ENCODE peak calls at places on chromosomes 5 and 9, in eight cellular contexts. A, U, Y, B, W, G, I and T are unnamed samples.

GRCh38 chr9:135223831-135224230 is 136.4 kb downstream of the OLFM1 start:
- DNase-seq in A (no peak), W (no peak), U (no peak), B (no peak), I (no peak), G (no peak), Y (no peak), T (no peak)

GRCh38 chr9:38016375-38017120 is 52.5 kb downstream of the SHB start:
- DNase-seq in B (no peak), G (no peak), U (no peak), A (no peak), W (no peak), I (no peak), Y (peak), T (peak)

GRCh38 chr5:179345429-179346321 is at the start of gene ADAMTS2:
- DNase-seq in W (peak), A (peak), Y (peak), U (no peak), I (no peak), B (no peak), G (no peak), T (no peak)

GRCh38 chr9:37508135-37508833 is 22.5 kb downstream of the POLR1E start:
- DNase-seq in A (no peak), G (no peak), U (no peak), I (no peak), B (no peak), Y (no peak), W (no peak), T (no peak)

GRCh38 chr5:105659396-105659795 is 2011.3 kb downstream of the EFNA5 start:
- DNase-seq in B (no peak), Y (no peak), I (no peak), G (no peak), U (no peak), A (peak), W (no peak), T (no peak)

GRCh38 chr5:136042665-136043121 is 13.9 kb downstream of the TGFBI start:
- DNase-seq in U (no peak), A (no peak), B (no peak), Y (peak), G (no peak), I (no peak), W (no peak), T (no peak)

GRCh38 chr5:979100-979817 is 29.3 kb upstream of the NKD2 start:
- DNase-seq in B (no peak), Y (no peak), W (no peak), I (no peak), G (no peak), A (no peak), U (no peak), T (no peak)

GRCh38 chr5:162719720-162720119 is 652.1 kb downstream of the GABRG2 start:
- DNase-seq in G (no peak), W (no peak), Y (no peak), U (no peak), B (no peak), A (no peak), I (no peak), T (no peak)

GRCh38 chr9:122912964-122913673 is at the start of gene ZBTB6:
- DNase-seq in W (peak), Y (peak), A (peak), G (peak), B (peak), U (peak), I (peak), T (peak)

GRCh38 chr5:178338750-178339144 is 106.1 kb upstream of the PHYKPL start:
- DNase-seq in Y (no peak), G (peak), A (no peak), U (no peak), I (peak), W (no peak), B (no peak), T (no peak)

GRCh38 chr5:143564417-143564816 is 160.9 kb upstream of the NR3C1 start:
- DNase-seq in A (no peak), U (no peak), B (no peak), Y (no peak), I (no peak), G (no peak), W (no peak), T (no peak)

GRCh38 chr9:137354845-137355420 is 52.9 kb upstream of the NRARP start:
- DNase-seq in U (no peak), A (no peak), Y (no peak), W (no peak), I (no peak), B (no peak), G (no peak), T (no peak)

GRCh38 chr5:79842991-79843390 is 148.1 kb downstream of the MTX3 start:
- DNase-seq in A (no peak), W (no peak), Y (no peak), G (no peak), B (no peak), I (no peak), U (no peak), T (no peak)

GRCh38 chr5:80961376-80962281 is 1.5 kb downstream of the RASGRF2 start:
- DNase-seq in W (no peak), B (no peak), U (no peak), I (no peak), Y (no peak), A (peak), G (no peak), T (no peak)

GRCh38 chr9:94097788-94098413 is 13.6 kb downstream of the PTPDC1 start:
- DNase-seq in A (no peak), Y (peak), I (no peak), U (no peak), B (no peak), W (no peak), G (peak), T (no peak)

GRCh38 chr9:127880143-127880542 is 2.7 kb upstream of the AK1 start:
- DNase-seq in W (no peak), A (no peak), G (no peak), B (no peak), I (no peak), Y (no peak), U (no peak), T (no peak)

GRCh38 chr5:172005708-172006377 is 595 bp downstream of the FBXW11 start:
- DNase-seq in I (peak), W (peak), Y (no peak), B (no peak), G (peak), U (no peak), A (peak), T (no peak)